ENCODE peak calls at places on chromosome 16, in nine cellular contexts. M, Q, H, Z, G, K, A, S and J are unnamed samples. For H3K4me1, the result is how much of the 10 kb centered on the place peaks cover.

GRCh38 chr16:14681115-14681514 is 13.0 kb downstream of the PLA2G10 start:
- DNase-seq in M (no peak), Q (no peak), H (no peak), Z (no peak), G (no peak), K (no peak), A (no peak), S (no peak), J (no peak)

GRCh38 chr16:10862432-10862831 is 14.6 kb upstream of the CIITA start:
- DNase-seq in M (no peak), Q (peak), H (peak), Z (peak), G (no peak), K (no peak), A (no peak), S (no peak), J (peak)

GRCh38 chr16:600781-601180 is 10.9 kb downstream of the RAB40C start:
- DNase-seq in M (no peak), Q (no peak), H (no peak), Z (no peak), G (no peak), K (no peak), A (no peak), S (no peak), J (no peak)

GRCh38 chr16:56477096-56477878 is 25.9 kb downstream of the OGFOD1 start:
- DNase-seq in M (no peak), Q (peak), H (no peak), Z (peak), G (no peak), K (no peak), A (no peak), S (no peak), J (no peak)

GRCh38 chr16:69804283-69804682 is 42.2 kb downstream of the WWP2 start:
- DNase-seq in M (no peak), Q (no peak), H (no peak), Z (no peak), G (no peak), K (no peak), A (no peak), S (no peak), J (no peak)

GRCh38 chr16:24577167-24577566 is 37.8 kb downstream of the RBBP6 start:
- DNase-seq in M (no peak), Q (peak), H (no peak), Z (no peak), G (no peak), K (no peak), A (no peak), S (no peak), J (no peak)

GRCh38 chr16:19114359-19115147 is 789 bp downstream of the ITPRIPL2 start:
- DNase-seq in M (peak), Q (peak), H (peak), Z (peak), G (peak), K (peak), A (peak), S (peak), J (peak)

GRCh38 chr16:71536752-71537499 is 10.7 kb downstream of the CHST4 start:
- DNase-seq in M (no peak), Q (no peak), H (no peak), Z (no peak), G (no peak), K (no peak), A (no peak), S (no peak), J (no peak)

GRCh38 chr16:89191033-89191900 is 9.1 kb downstream of the SLC22A31 start:
- DNase-seq in M (peak), Q (no peak), H (no peak), Z (no peak), G (no peak), K (peak), A (no peak), S (peak), J (no peak)

GRCh38 chr16:57787519-57787905 is 14.8 kb downstream of the KIFC3 start:
- DNase-seq in M (no peak), Q (no peak), H (no peak), Z (no peak), G (no peak), K (no peak), A (no peak), S (peak), J (no peak)
- H3K27ac ChIP-seq in M (no peak), Q (no peak), H (peak), Z (no peak), G (peak), K (peak), A (peak), S (no peak), J (peak)

GRCh38 chr16:57807252-57807967 is 5.1 kb upstream of the KIFC3 start:
- DNase-seq in M (no peak), Q (no peak), H (no peak), Z (peak), G (no peak), K (peak), A (no peak), S (peak), J (no peak)
- H3K4me1 ChIP-seq in M (under half), Q (under half), H (half or more), Z (half or more), G (under half), K (under half), A (half or more), S (under half), J (under half)

GRCh38 chr16:31009120-31009519 is 1.3 kb downstream of the STX1B start:
- DNase-seq in M (no peak), Q (no peak), H (no peak), Z (no peak), G (no peak), K (no peak), A (no peak), S (no peak), J (no peak)
- TF ChIP-seq CTCF in M (no peak), Q (no peak), H (no peak), Z (no peak), G (no peak), K (no peak), A (no peak), S (no peak), J (no peak)

GRCh38 chr16:83977056-83977815 is 9.2 kb downstream of the NECAB2 start:
- DNase-seq in M (no peak), Q (no peak), H (no peak), Z (no peak), G (no peak), K (no peak), A (no peak), S (no peak), J (no peak)

GRCh38 chr16:83973581-83974385 is 5.7 kb downstream of the NECAB2 start:
- DNase-seq in M (no peak), Q (no peak), H (no peak), Z (no peak), G (no peak), K (no peak), A (no peak), S (no peak), J (no peak)

GRCh38 chr16:83973077-83973476 is 5.0 kb downstream of the NECAB2 start:
- DNase-seq in M (no peak), Q (no peak), H (no peak), Z (no peak), G (no peak), K (no peak), A (peak), S (no peak), J (no peak)

GRCh38 chr16:83974475-83974874 is 6.4 kb downstream of the NECAB2 start:
- DNase-seq in M (no peak), Q (no peak), H (no peak), Z (no peak), G (no peak), K (no peak), A (no peak), S (no peak), J (no peak)

GRCh38 chr16:83975646-83976260 is 7.7 kb downstream of the NECAB2 start:
- DNase-seq in M (no peak), Q (no peak), H (no peak), Z (no peak), G (no peak), K (no peak), A (no peak), S (no peak), J (no peak)
- H3K27ac ChIP-seq in M (no peak), Q (no peak), H (no peak), Z (no peak), G (no peak), K (no peak), A (no peak), S (no peak), J (no peak)